ENCODE peak calls at places on chromosomes 3 and 15, in four cellular contexts. A is astrocyte, Z is HFFc6, V is esophagus muscularis mucosa. T is an unnamed sample.
A peak's percentile ranks its signal among the peaks of the same experiment; 100 is the strongest.

GRCh38 chr15:77862651-77863104 is 214.8 kb downstream of the TBC1D2B start:
- DNase-seq in Z (no peak), A (no peak), V (no peak), T (peak; percentile 86)

GRCh38 chr3:188021502-188022040 is 132.4 kb upstream of the LPP start:
- DNase-seq in V (peak; percentile 87), A (peak; percentile 85), Z (peak; percentile 90), T (no peak)

GRCh38 chr3:128714887-128715496 is 11.0 kb upstream of the RAB7A start:
- DNase-seq in Z (no peak), V (no peak), A (no peak), T (no peak)

GRCh38 chr3:132569153-132569552 is 27.9 kb upstream of the ACKR4 start:
- DNase-seq in Z (peak; percentile 42), A (no peak), V (no peak), T (no peak)

GRCh38 chr15:51874751-51875644 is 45.5 kb downstream of the TMOD3 start:
- DNase-seq in V (no peak), Z (peak; percentile 98), A (peak; percentile 98), T (no peak)

GRCh38 chr3:11574981-11575669 is 68.6 kb downstream of the VGLL4 start:
- DNase-seq in A (no peak), Z (no peak), V (no peak), T (no peak)

GRCh38 chr3:29026301-29026700 is 254.6 kb upstream of the RBMS3 start:
- DNase-seq in Z (no peak), A (no peak), V (no peak), T (no peak)

GRCh38 chr3:127536818-127537810 is 53.4 kb downstream of the TPRA1 start:
- DNase-seq in Z (no peak), A (no peak), V (no peak), T (no peak)

GRCh38 chr3:122410639-122411038 is 5.2 kb downstream of the WDR5B start:
- DNase-seq in Z (no peak), A (no peak), V (no peak), T (no peak)

GRCh38 chr3:117811797-117812196 is 1102.2 kb downstream of the TUSC7 start:
- DNase-seq in A (no peak), V (no peak), Z (no peak), T (no peak)

GRCh38 chr15:38517312-38517711 is 47.3 kb downstream of the RASGRP1 start:
- DNase-seq in A (no peak), V (no peak), Z (peak; percentile 21), T (no peak)

GRCh38 chr3:98068824-98069223 is 18.1 kb upstream of the OR5AC2 start:
- DNase-seq in Z (no peak), A (no peak), V (no peak), T (no peak)
- TF ChIP-seq CTCF in Z (peak; percentile 63), A (no peak), V (no peak), T (peak; percentile 58)

DNA sequence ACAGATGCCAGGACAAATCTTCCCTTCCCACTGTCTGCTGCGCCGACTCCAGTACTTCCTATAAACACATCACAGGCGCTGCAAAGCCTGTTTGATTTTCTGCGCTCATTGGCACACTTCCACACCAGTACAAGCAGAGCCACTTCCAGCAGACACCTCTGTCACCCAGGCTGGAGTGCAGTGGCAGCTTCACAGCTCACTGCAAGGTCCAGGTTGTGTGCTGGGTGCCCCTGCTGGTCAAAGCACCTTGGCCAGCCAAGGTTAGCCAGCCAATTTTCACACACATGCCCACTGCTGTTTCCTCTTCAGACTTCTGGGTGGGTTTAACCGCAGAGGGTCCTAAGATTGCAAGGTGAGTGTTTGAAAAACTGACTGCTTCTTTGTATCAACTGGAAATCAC is 4.9 kb downstream of the CHDH start:
- DNase-seq in Z (no peak), A (no peak), V (no peak), T (no peak)
- TF ChIP-seq CTCF in Z (peak; percentile 9), A (no peak), V (no peak), T (no peak)

GRCh38 chr3:153513236-153513635 is 351.2 kb downstream of the RAP2B start:
- DNase-seq in V (no peak), A (no peak), Z (no peak), T (no peak)
- TF ChIP-seq CTCF in V (no peak), A (peak; percentile 17), Z (peak; percentile 19), T (peak; percentile 47)

GRCh38 chr3:139281512-139282196 is 62.2 kb upstream of the MRPS22 start:
- DNase-seq in A (peak; percentile 13), V (no peak), Z (peak; percentile 88), T (peak; percentile 59)
- TF ChIP-seq CTCF in A (no peak), V (no peak), Z (no peak), T (no peak)